ENCODE peak calls at places on chromosomes 5 and 9, in six cellular contexts. K is uterus, M is kidney, J is cardiac muscle cell, W is IMR-90, F is astrocyte. U is an unnamed sample.

GRCh38 chr5:17216176-17216973 is 1.1 kb upstream of the BASP1 start:
- DNase-seq in W (peak; percentile 76), F (no peak), K (peak; percentile 74), J (peak; percentile 90), M (peak; percentile 83), U (peak; percentile 34)

GRCh38 chr9:138070815-138071214 is 193.2 kb downstream of the CACNA1B start:
- DNase-seq in F (no peak), K (no peak), M (peak; percentile 54), W (no peak), J (no peak), U (no peak)

GRCh38 chr5:102664946-102665345 is 90.2 kb upstream of the PAM start:
- DNase-seq in J (no peak), K (no peak), W (no peak), M (no peak), F (no peak), U (no peak)

GRCh38 chr5:171782332-171782966 is 3.2 kb upstream of the SMIM23 start:
- DNase-seq in F (no peak), J (no peak), K (no peak), M (no peak), W (no peak), U (no peak)

GRCh38 chr5:168136340-168136739 is 155.1 kb upstream of the WWC1 start:
- DNase-seq in F (no peak), K (no peak), W (no peak), J (no peak), M (no peak), U (no peak)

GRCh38 chr9:130642926-130643325 is 21.5 kb upstream of the PRDM12 start:
- DNase-seq in M (peak; percentile 52), F (no peak), J (no peak), W (no peak), K (no peak), U (no peak)

GRCh38 chr5:163089926-163090325 is 347.5 kb upstream of the CCNG1 start:
- DNase-seq in W (no peak), F (no peak), K (no peak), M (no peak), J (no peak), U (no peak)

GRCh38 chr5:142959683-142960308 is 189.6 kb downstream of the ARHGAP26 start:
- DNase-seq in K (no peak), F (no peak), J (no peak), W (peak; percentile 45), M (no peak), U (no peak)

GRCh38 chr9:97555164-97555563 is 53.7 kb downstream of the TMOD1 start:
- DNase-seq in M (no peak), J (no peak), K (peak; percentile 41), F (peak; percentile 7), W (peak; percentile 13), U (peak; percentile 40)

GRCh38 chr9:79824265-79824664 is 252.5 kb downstream of the TLE4 start:
- DNase-seq in W (no peak), K (no peak), F (no peak), J (no peak), M (no peak), U (no peak)

GRCh38 chr5:113607361-113607760 is 93.9 kb downstream of the YTHDC2 start:
- DNase-seq in K (no peak), F (no peak), J (no peak), W (no peak), M (no peak), U (no peak)

GRCh38 chr5:150641826-150642566 is 1.5 kb downstream of the SYNPO start:
- DNase-seq in M (peak; percentile 68), J (no peak), K (no peak), W (no peak), F (no peak), U (no peak)
- H3K4me1 ChIP-seq in M (peaks cover 60% of the 10 kb centered on the region), J (peaks cover 31% of the 10 kb centered on the region), K (peaks cover 43% of the 10 kb centered on the region), W (peaks cover 51% of the 10 kb centered on the region), F (peaks cover 81% of the 10 kb centered on the region), U (peaks cover 76% of the 10 kb centered on the region)

GRCh38 chr9:124213396-124213795 is 44.4 kb upstream of the NEK6 start:
- DNase-seq in W (no peak), K (no peak), J (no peak), M (no peak), F (no peak), U (no peak)
- H3K4me1 ChIP-seq in W (peaks cover 9% of the 10 kb centered on the region), K (no peaks in the 10 kb centered on the region), J (no peaks in the 10 kb centered on the region), M (no peaks in the 10 kb centered on the region), F (peaks cover 12% of the 10 kb centered on the region), U (no peaks in the 10 kb centered on the region)

GRCh38 chr5:124677376-124677998 is 69.0 kb downstream of the ZNF608 start:
- DNase-seq in F (no peak), M (no peak), W (peak; percentile 47), J (no peak), K (no peak), U (peak; percentile 50)

GRCh38 chr5:124678478-124678877 is 68.0 kb downstream of the ZNF608 start:
- DNase-seq in J (no peak), F (no peak), W (no peak), M (no peak), K (no peak), U (no peak)

GRCh38 chr5:124677999-124678385 is 68.4 kb downstream of the ZNF608 start:
- DNase-seq in W (no peak), J (no peak), M (no peak), F (no peak), K (no peak), U (no peak)

GRCh38 chr5:124678992-124679519 is 67.4 kb downstream of the ZNF608 start:
- DNase-seq in F (no peak), K (peak; percentile 58), W (no peak), J (no peak), M (no peak), U (no peak)

DNA sequence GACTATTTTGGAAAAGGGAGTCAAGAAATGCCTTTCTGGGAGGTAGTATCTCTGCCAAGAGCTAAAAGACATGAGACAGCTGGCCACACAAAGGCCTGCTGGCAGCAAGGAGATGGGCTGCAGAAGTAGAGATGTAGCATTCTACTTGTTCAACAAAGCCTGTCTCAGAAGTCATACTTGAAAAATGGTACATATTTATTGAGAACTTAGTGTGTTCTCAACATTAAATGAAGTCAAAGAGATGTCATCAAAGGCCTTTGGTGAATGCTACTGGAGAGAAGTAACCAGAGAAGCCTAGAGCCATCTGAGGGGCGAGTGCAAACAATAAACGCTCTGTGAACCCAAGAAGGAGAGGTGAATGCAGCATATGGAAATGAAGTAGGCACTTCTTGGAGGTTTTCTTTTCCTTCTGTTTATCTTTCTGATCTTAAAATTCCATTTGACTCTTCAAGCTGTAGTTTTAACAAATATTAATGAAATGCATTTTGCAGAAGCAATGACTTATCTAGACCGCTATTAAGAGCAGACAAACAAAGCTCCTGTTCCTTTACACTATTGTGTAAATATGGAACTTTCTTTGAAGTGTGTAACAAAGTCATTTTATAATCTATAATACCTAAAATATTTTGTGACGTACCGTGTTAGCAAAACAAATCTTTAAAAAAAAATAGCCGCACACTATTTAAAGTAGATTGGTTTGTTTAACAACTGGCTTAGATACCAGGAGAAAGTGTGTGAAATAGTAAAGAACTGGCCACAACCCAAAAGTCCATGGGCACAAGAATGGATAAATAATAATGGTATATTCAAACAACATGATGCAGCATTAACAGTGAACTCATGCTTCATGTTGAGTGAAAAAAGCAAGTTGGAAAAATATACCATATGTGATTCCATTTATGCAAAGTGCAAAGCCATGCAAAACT is 70.3 kb downstream of the ZNF608 start:
- DNase-seq in M (no peak), W (no peak), K (peak; percentile 42), F (no peak), J (no peak), U (peak; percentile 58)
- H3K4me1 ChIP-seq in M (peaks cover 13% of the 10 kb centered on the region), W (peaks cover 22% of the 10 kb centered on the region), K (peaks cover 7% of the 10 kb centered on the region), F (peaks cover 16% of the 10 kb centered on the region), J (peaks cover 71% of the 10 kb centered on the region), U (peaks cover 28% of the 10 kb centered on the region)

GRCh38 chr5:150639751-150640150 is 709 bp upstream of the SYNPO start:
- DNase-seq in W (no peak), F (no peak), M (peak; percentile 62), J (no peak), K (no peak), U (no peak)

GRCh38 chr5:150640311-150641005 is at the start of gene SYNPO:
- DNase-seq in M (peak; percentile 89), F (peak; percentile 96), W (peak; percentile 98), J (no peak), K (peak; percentile 94), U (peak; percentile 64)

GRCh38 chr5:150638053-150638444 is 2.4 kb upstream of the SYNPO start:
- DNase-seq in K (no peak), M (no peak), W (no peak), J (no peak), F (no peak), U (no peak)

GRCh38 chr5:150638488-150639316 is 1.8 kb upstream of the SYNPO start:
- DNase-seq in F (no peak), W (no peak), J (no peak), K (no peak), M (peak; percentile 49), U (no peak)

GRCh38 chr5:150639317-150639738 is 1.1 kb upstream of the SYNPO start:
- DNase-seq in K (no peak), W (no peak), M (peak; percentile 32), F (no peak), J (no peak), U (no peak)
- H3K4me1 ChIP-seq in K (peaks cover 39% of the 10 kb centered on the region), W (peaks cover 51% of the 10 kb centered on the region), M (peaks cover 53% of the 10 kb centered on the region), F (peaks cover 81% of the 10 kb centered on the region), J (peaks cover 22% of the 10 kb centered on the region), U (peaks cover 69% of the 10 kb centered on the region)

U was measured in SJCRH30.